ENCODE peak calls at places on chromosomes 11 and 22, in nine cellular contexts. V is hypothalamus; N is uterus; J is fibroblast of lung; K is iPS-NIHi11; P is stimulated activated CD4-positive, alpha-beta T cell treated with anti-CD3 and anti-CD28 coated beads, TNF-alpha, amount 100 ng/mL, for 48 hours; D is Daoy; B is activated naive CD4-positive, alpha-beta T cell treated with anti-CD3 and anti-CD28 coated beads, Interleukin-2, amount 50 U/mL, for 16 hours; U is AG09319. Q is an unnamed sample.

GRCh38 chr22:43435851-43436535 is 24.2 kb downstream of the MPPED1 start:
- DNase-seq in V (no peak), N (no peak), J (no peak), K (no peak), P (no peak), D (peak; percentile 59), B (no peak), U (no peak), Q (no peak)

GRCh38 chr11:134224710-134225662 is 515 bp downstream of the VPS26B start:
- DNase-seq in V (peak; percentile 48), N (peak; percentile 29), J (peak; percentile 31), K (peak; percentile 76), P (peak; percentile 66), D (peak; percentile 45), B (peak; percentile 71), U (no peak), Q (no peak)

GRCh38 chr11:9689721-9690120 is 25.8 kb downstream of the SWAP70 start:
- DNase-seq in V (no peak), N (no peak), J (no peak), K (no peak), P (no peak), D (no peak), B (no peak), U (no peak), Q (no peak)

GRCh38 chr11:18065572-18065971 is 19.5 kb upstream of the TPH1 start:
- DNase-seq in V (no peak), N (no peak), J (no peak), K (no peak), P (no peak), D (no peak), B (no peak), U (no peak), Q (no peak)

GRCh38 chr11:76763573-76764348 is 19.4 kb upstream of the TSKU start:
- DNase-seq in V (no peak), N (peak; percentile 49), J (peak; percentile 67), K (no peak), P (no peak), D (peak; percentile 88), B (no peak), U (peak; percentile 58), Q (no peak)

GRCh38 chr22:44783091-44783490 is 30.7 kb downstream of the ARHGAP8 start:
- DNase-seq in V (no peak), N (no peak), J (no peak), K (no peak), P (no peak), D (no peak), B (no peak), U (no peak), Q (no peak)

GRCh38 chr22:24432059-24432853 is 4.9 kb downstream of the ADORA2A start:
- DNase-seq in V (peak; percentile 14), N (peak; percentile 58), J (peak; percentile 37), K (no peak), P (peak; percentile 26), D (peak; percentile 62), B (no peak), U (no peak), Q (no peak)

GRCh38 chr11:69375316-69376154 is 81.6 kb downstream of the MYEOV start:
- DNase-seq in V (no peak), N (no peak), J (no peak), K (no peak), P (no peak), D (no peak), B (peak; percentile 7), U (no peak), Q (no peak)

GRCh38 chr11:86214710-86215109 is 29.8 kb upstream of the EED start:
- DNase-seq in V (no peak), N (no peak), J (no peak), K (no peak), P (peak; percentile 75), D (peak; percentile 11), B (peak; percentile 69), U (no peak), Q (no peak)

GRCh38 chr11:69634590-69634989 is 6.4 kb upstream of the CCND1 start:
- DNase-seq in V (no peak), N (no peak), J (no peak), K (no peak), P (no peak), D (no peak), B (no peak), U (no peak), Q (no peak)

GRCh38 chr22:49738006-49738405 is 89.7 kb downstream of the BRD1 start:
- DNase-seq in V (no peak), N (no peak), J (no peak), K (no peak), P (no peak), D (no peak), B (no peak), U (no peak), Q (no peak)

GRCh38 chr22:39519681-39520053 is 695 bp upstream of the ATF4 start:
- DNase-seq in V (no peak), N (peak; percentile 61), J (peak; percentile 58), K (peak; percentile 67), P (no peak), D (peak; percentile 70), B (no peak), U (no peak), Q (no peak)

GRCh38 chr11:118136826-118137225 is 15.8 kb downstream of the SCN4B start:
- DNase-seq in V (no peak), N (no peak), J (no peak), K (no peak), P (no peak), D (no peak), B (no peak), U (no peak), Q (no peak)

GRCh38 chr22:30947821-30948454 is 20.6 kb downstream of the MORC2 start:
- DNase-seq in V (no peak), N (no peak), J (peak; percentile 79), K (no peak), P (no peak), D (no peak), B (no peak), U (peak; percentile 31), Q (no peak)

GRCh38 chr11:104275992-104276391 is 112.0 kb upstream of the PDGFD start:
- DNase-seq in V (no peak), N (no peak), J (no peak), K (no peak), P (no peak), D (no peak), B (no peak), U (no peak), Q (no peak)

GRCh38 chr11:8063319-8063718 is 17.7 kb upstream of the TUB start:
- DNase-seq in V (no peak), N (peak; percentile 64), J (peak; percentile 85), K (no peak), P (no peak), D (no peak), B (no peak), U (peak; percentile 35), Q (no peak)

GRCh38 chr11:31874631-31875191 is 63.6 kb upstream of the PAX6 start:
- DNase-seq in V (no peak), N (no peak), J (no peak), K (no peak), P (no peak), D (peak; percentile 48), B (no peak), U (no peak), Q (no peak)

GRCh38 chr11:131504199-131504949 is 134.0 kb downstream of the NTM start:
- DNase-seq in V (peak; percentile 25), N (no peak), J (no peak), K (peak; percentile 61), P (no peak), D (peak; percentile 56), B (no peak), U (no peak), Q (no peak)

GRCh38 chr22:47839586-47840245 is 1077.3 kb downstream of the TBC1D22A start:
- DNase-seq in V (no peak), N (no peak), J (peak; percentile 6), K (no peak), P (no peak), D (no peak), B (no peak), U (no peak), Q (no peak)

GRCh38 chr11:27347949-27348879 is 14.8 kb downstream of the CCDC34 start:
- DNase-seq in V (no peak), N (no peak), J (no peak), K (peak; percentile 28), P (no peak), D (no peak), B (no peak), U (no peak), Q (no peak)

GRCh38 chr11:110777765-110778164 is 65.5 kb upstream of the ARHGAP20 start:
- DNase-seq in V (no peak), N (peak; percentile 18), J (peak; percentile 74), K (no peak), P (no peak), D (no peak), B (no peak), U (no peak), Q (peak; percentile 1)

GRCh38 chr11:86458294-86459001 is 83.8 kb downstream of the CCDC81 start:
- DNase-seq in V (no peak), N (no peak), J (no peak), K (no peak), P (no peak), D (no peak), B (no peak), U (no peak), Q (no peak)

GRCh38 chr11:97743205-97743742 is 1277.5 kb upstream of the CNTN5 start:
- DNase-seq in V (no peak), N (no peak), J (peak; percentile 71), K (no peak), P (no peak), D (no peak), B (no peak), U (no peak), Q (no peak)

GRCh38 chr11:70699294-70700221 is 301.2 kb downstream of the CTTN start:
- DNase-seq in V (no peak), N (no peak), J (no peak), K (peak; percentile 81), P (no peak), D (peak; percentile 29), B (no peak), U (no peak), Q (no peak)

GRCh38 chr11:76115555-76115954 is 90.7 kb downstream of the WNT11 start:
- DNase-seq in V (no peak), N (no peak), J (no peak), K (no peak), P (no peak), D (no peak), B (no peak), U (no peak), Q (no peak)

Q was measured in naive B cell.